ENCODE peak calls at places on chromosomes 2 and 18, in six cellular contexts. C, A, U, Q, R and H are unnamed samples.

GRCh38 chr2:168118733-168119518 is 128.5 kb downstream of the STK39 start:
- DNase-seq in Q (peak), A (peak), C (no peak), U (no peak), R (no peak), H (peak)

GRCh38 chr2:108587621-108588020 is 53.4 kb downstream of the LIMS1 start:
- DNase-seq in C (no peak), A (no peak), Q (no peak), U (no peak), R (no peak), H (no peak)

GRCh38 chr2:10257500-10258147 is 45.1 kb upstream of the HPCAL1 start:
- DNase-seq in R (no peak), A (no peak), U (no peak), Q (no peak), C (no peak), H (no peak)

GRCh38 chr2:187187521-187187920 is 260.5 kb downstream of the CALCRL start:
- DNase-seq in C (no peak), Q (no peak), A (no peak), R (no peak), U (no peak), H (no peak)

GRCh38 chr2:238344517-238344916 is 24.2 kb downstream of the TRAF3IP1 start:
- DNase-seq in A (no peak), U (no peak), Q (no peak), R (no peak), C (no peak), H (no peak)

GRCh38 chr2:164485541-164485940 is 135.7 kb downstream of the GRB14 start:
- DNase-seq in Q (no peak), U (no peak), A (no peak), R (no peak), C (no peak), H (no peak)

GRCh38 chr2:203811491-203812221 is 55.9 kb upstream of the CTLA4 start:
- DNase-seq in R (no peak), Q (no peak), C (peak), U (no peak), A (peak), H (peak)

GRCh38 chr2:102753563-102754159 is 8.2 kb upstream of the TMEM182 start:
- DNase-seq in U (no peak), C (no peak), Q (peak), R (no peak), A (peak), H (peak)

GRCh38 chr2:108278631-108279030 is 10.1 kb upstream of the SULT1C2 start:
- DNase-seq in R (no peak), Q (no peak), A (no peak), U (no peak), C (no peak), H (no peak)

GRCh38 chr2:174325932-174326879 is 8.5 kb upstream of the SP9 start:
- DNase-seq in U (no peak), C (peak), A (no peak), Q (peak), R (no peak), H (peak)

GRCh38 chr2:179991344-179991743 is 15.8 kb downstream of the CWC22 start:
- DNase-seq in C (no peak), A (no peak), Q (peak), R (no peak), U (no peak), H (no peak)

GRCh38 chr2:144708641-144709040 is 188.7 kb upstream of the ZEB2 start:
- DNase-seq in C (no peak), U (no peak), A (no peak), Q (no peak), R (no peak), H (no peak)

GRCh38 chr18:9627642-9628041 is 13.3 kb upstream of the PPP4R1 start:
- DNase-seq in A (no peak), C (no peak), U (no peak), Q (no peak), R (no peak), H (no peak)

GRCh38 chr2:209556354-209556961 is 132.6 kb downstream of the MAP2 start:
- DNase-seq in U (no peak), Q (peak), R (no peak), C (no peak), A (peak), H (no peak)

GRCh38 chr18:32542221-32542798 is 71.6 kb upstream of the GAREM1 start:
- DNase-seq in U (no peak), C (no peak), A (no peak), Q (peak), R (no peak), H (no peak)